ENCODE peak calls at places on chromosomes 6 and 20, in six cellular contexts. One of them, this sample, is unnamed.

GRCh38 chr6:45665859-45666258 is 288.1 kb upstream of the SUPT3H start:
- DNase-seq in CD8-positive, alpha-beta T cell: no peak
- DNase-seq in colonic mucosa: no peak
- DNase-seq in astrocyte of the cerebellum: no peak
- DNase-seq in endothelial cell of umbilical vein: no peak
- DNase-seq in lung: no peak
- DNase-seq in this sample: no peak

GRCh38 chr20:3229158-3229557 is 9.8 kb downstream of the SLC4A11 start:
- DNase-seq in CD8-positive, alpha-beta T cell: no peak
- DNase-seq in colonic mucosa: no peak
- DNase-seq in astrocyte of the cerebellum: no peak
- DNase-seq in endothelial cell of umbilical vein: no peak
- DNase-seq in lung: no peak
- DNase-seq in this sample: no peak

GRCh38 chr6:88166493-88166900 is 350 bp upstream of the CNR1 start:
- DNase-seq in CD8-positive, alpha-beta T cell: no peak
- DNase-seq in colonic mucosa: peak; percentile 24
- DNase-seq in astrocyte of the cerebellum: no peak
- DNase-seq in endothelial cell of umbilical vein: no peak
- DNase-seq in lung: no peak
- DNase-seq in this sample: no peak

GRCh38 chr6:11271228-11271627 is 38.8 kb upstream of the NEDD9 start:
- DNase-seq in CD8-positive, alpha-beta T cell: no peak
- DNase-seq in colonic mucosa: peak; percentile 35
- DNase-seq in astrocyte of the cerebellum: no peak
- DNase-seq in endothelial cell of umbilical vein: no peak
- DNase-seq in lung: no peak
- DNase-seq in this sample: no peak

GRCh38 chr6:71375676-71376075 is 87.1 kb downstream of the OGFRL1 start:
- DNase-seq in CD8-positive, alpha-beta T cell: no peak
- DNase-seq in colonic mucosa: no peak
- DNase-seq in astrocyte of the cerebellum: no peak
- DNase-seq in endothelial cell of umbilical vein: no peak
- DNase-seq in lung: no peak
- DNase-seq in this sample: peak; percentile 61

GRCh38 chr6:13044390-13044789 is 283.9 kb downstream of the TBC1D7 start:
- DNase-seq in CD8-positive, alpha-beta T cell: no peak
- DNase-seq in colonic mucosa: no peak
- DNase-seq in astrocyte of the cerebellum: no peak
- DNase-seq in endothelial cell of umbilical vein: peak; percentile 8
- DNase-seq in lung: no peak
- DNase-seq in this sample: peak; percentile 4

GRCh38 chr6:165059032-165059431 is 250.4 kb downstream of the C6orf118 start:
- DNase-seq in CD8-positive, alpha-beta T cell: no peak
- DNase-seq in colonic mucosa: no peak
- DNase-seq in astrocyte of the cerebellum: no peak
- DNase-seq in endothelial cell of umbilical vein: no peak
- DNase-seq in lung: no peak
- DNase-seq in this sample: no peak

GRCh38 chr6:137570307-137570832 is 76.2 kb upstream of the OLIG3 start:
- DNase-seq in CD8-positive, alpha-beta T cell: no peak
- DNase-seq in colonic mucosa: no peak
- DNase-seq in astrocyte of the cerebellum: no peak
- DNase-seq in endothelial cell of umbilical vein: no peak
- DNase-seq in lung: no peak
- DNase-seq in this sample: no peak

GRCh38 chr6:145738265-145738664 is 2.9 kb upstream of the EPM2A start:
- DNase-seq in CD8-positive, alpha-beta T cell: no peak
- DNase-seq in colonic mucosa: no peak
- DNase-seq in astrocyte of the cerebellum: no peak
- DNase-seq in endothelial cell of umbilical vein: no peak
- DNase-seq in lung: no peak
- DNase-seq in this sample: no peak

GRCh38 chr6:145733770-145734169 is 1.6 kb downstream of the EPM2A start:
- DNase-seq in CD8-positive, alpha-beta T cell: no peak
- DNase-seq in colonic mucosa: no peak
- DNase-seq in astrocyte of the cerebellum: no peak
- DNase-seq in endothelial cell of umbilical vein: no peak
- DNase-seq in lung: no peak
- DNase-seq in this sample: no peak

GRCh38 chr6:145735356-145736165 is at the start of gene EPM2A:
- DNase-seq in CD8-positive, alpha-beta T cell: peak; percentile 55
- DNase-seq in colonic mucosa: peak; percentile 80
- DNase-seq in astrocyte of the cerebellum: peak; percentile 44
- DNase-seq in endothelial cell of umbilical vein: peak; percentile 72
- DNase-seq in lung: peak; percentile 83
- DNase-seq in this sample: peak; percentile 74

GRCh38 chr6:145734486-145735355 is 599 bp downstream of the EPM2A start:
- DNase-seq in CD8-positive, alpha-beta T cell: peak; percentile 65
- DNase-seq in colonic mucosa: peak; percentile 90
- DNase-seq in astrocyte of the cerebellum: peak; percentile 62
- DNase-seq in endothelial cell of umbilical vein: peak; percentile 89
- DNase-seq in lung: peak; percentile 89
- DNase-seq in this sample: peak; percentile 80

GRCh38 chr6:145736854-145737181 is 1.5 kb upstream of the EPM2A start:
- DNase-seq in CD8-positive, alpha-beta T cell: no peak
- DNase-seq in colonic mucosa: no peak
- DNase-seq in astrocyte of the cerebellum: peak; percentile 24
- DNase-seq in endothelial cell of umbilical vein: peak; percentile 56
- DNase-seq in lung: no peak
- DNase-seq in this sample: peak; percentile 66
- H3K4me3 ChIP-seq in CD8-positive, alpha-beta T cell: no peak overlapping the region
- H3K4me3 ChIP-seq in colonic mucosa: no peak overlapping the region
- H3K4me3 ChIP-seq in astrocyte of the cerebellum: no peak overlapping the region
- H3K4me3 ChIP-seq in endothelial cell of umbilical vein: no peak overlapping the region
- H3K4me3 ChIP-seq in lung: no peak overlapping the region
- H3K4me3 ChIP-seq in this sample: no peak overlapping the region

GRCh38 chr6:79158856-79159516 is 75.5 kb downstream of the HMGN3 start:
- DNase-seq in CD8-positive, alpha-beta T cell: no peak
- DNase-seq in colonic mucosa: no peak
- DNase-seq in astrocyte of the cerebellum: peak; percentile 45
- DNase-seq in endothelial cell of umbilical vein: no peak
- DNase-seq in lung: no peak
- DNase-seq in this sample: no peak
- H3K4me3 ChIP-seq in CD8-positive, alpha-beta T cell: no peak overlapping the region
- H3K4me3 ChIP-seq in colonic mucosa: no peak overlapping the region
- H3K4me3 ChIP-seq in astrocyte of the cerebellum: no peak overlapping the region
- H3K4me3 ChIP-seq in endothelial cell of umbilical vein: no peak overlapping the region
- H3K4me3 ChIP-seq in lung: no peak overlapping the region
- H3K4me3 ChIP-seq in this sample: no peak overlapping the region

GRCh38 chr20:21705466-21706344 is at the start of gene PAX1:
- DNase-seq in CD8-positive, alpha-beta T cell: no peak
- DNase-seq in colonic mucosa: no peak
- DNase-seq in astrocyte of the cerebellum: no peak
- DNase-seq in endothelial cell of umbilical vein: no peak
- DNase-seq in lung: no peak
- DNase-seq in this sample: no peak
- H3K4me3 ChIP-seq in CD8-positive, alpha-beta T cell: no peak within 1 kb of the TSS
- H3K4me3 ChIP-seq in colonic mucosa: no peak within 1 kb of the TSS
- H3K4me3 ChIP-seq in astrocyte of the cerebellum: no peak within 1 kb of the TSS
- H3K4me3 ChIP-seq in endothelial cell of umbilical vein: no peak within 1 kb of the TSS
- H3K4me3 ChIP-seq in lung: no peak within 1 kb of the TSS
- H3K4me3 ChIP-seq in this sample: no peak within 1 kb of the TSS

DNA sequence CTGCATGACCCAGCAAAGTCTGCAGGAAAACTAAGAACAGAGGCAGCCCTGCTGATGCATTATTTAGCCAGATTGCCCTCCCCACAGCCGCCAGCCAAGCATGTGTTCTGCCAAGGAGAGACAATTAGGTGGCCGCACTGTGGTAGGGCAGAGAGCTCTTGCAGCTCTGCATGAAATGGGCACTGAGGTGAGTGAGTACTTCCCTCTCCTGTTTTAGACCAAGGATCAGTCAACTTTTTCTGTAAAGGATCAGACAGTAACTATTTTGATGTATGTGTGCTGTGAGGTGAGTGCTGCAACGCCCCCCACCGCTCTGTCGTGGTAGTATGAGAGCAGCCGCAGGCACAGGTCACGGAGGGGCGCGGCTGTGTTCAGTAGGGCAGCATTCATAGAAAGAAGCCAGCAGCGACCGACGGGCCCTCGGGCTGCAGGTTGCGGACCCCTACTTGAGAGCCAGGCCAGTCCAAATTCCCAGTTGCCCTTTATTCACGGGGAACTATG is 23.8 kb upstream of the FAM50B start:
- DNase-seq in CD8-positive, alpha-beta T cell: no peak
- DNase-seq in colonic mucosa: no peak
- DNase-seq in astrocyte of the cerebellum: no peak
- DNase-seq in endothelial cell of umbilical vein: peak; percentile 93
- DNase-seq in lung: peak; percentile 46
- DNase-seq in this sample: peak; percentile 58
- H3K4me3 ChIP-seq in CD8-positive, alpha-beta T cell: no peak overlapping the region
- H3K4me3 ChIP-seq in colonic mucosa: no peak overlapping the region
- H3K4me3 ChIP-seq in astrocyte of the cerebellum: no peak overlapping the region
- H3K4me3 ChIP-seq in endothelial cell of umbilical vein: peak overlapping the region; percentile 15
- H3K4me3 ChIP-seq in lung: no peak overlapping the region
- H3K4me3 ChIP-seq in this sample: peak overlapping the region; percentile 55

GRCh38 chr6:132797975-132798819 is at the start of gene SLC18B1:
- DNase-seq in CD8-positive, alpha-beta T cell: peak; percentile 61
- DNase-seq in colonic mucosa: peak; percentile 74
- DNase-seq in astrocyte of the cerebellum: no peak
- DNase-seq in endothelial cell of umbilical vein: peak; percentile 60
- DNase-seq in lung: peak; percentile 50
- DNase-seq in this sample: peak; percentile 30
- H3K4me3 ChIP-seq in CD8-positive, alpha-beta T cell: no peak within 1 kb of the TSS
- H3K4me3 ChIP-seq in colonic mucosa: peak within 1 kb of the TSS; percentile 66
- H3K4me3 ChIP-seq in astrocyte of the cerebellum: peak within 1 kb of the TSS; percentile 70
- H3K4me3 ChIP-seq in endothelial cell of umbilical vein: peak within 1 kb of the TSS; percentile 97
- H3K4me3 ChIP-seq in lung: peak within 1 kb of the TSS; percentile 63
- H3K4me3 ChIP-seq in this sample: peak within 1 kb of the TSS; percentile 77

DNA sequence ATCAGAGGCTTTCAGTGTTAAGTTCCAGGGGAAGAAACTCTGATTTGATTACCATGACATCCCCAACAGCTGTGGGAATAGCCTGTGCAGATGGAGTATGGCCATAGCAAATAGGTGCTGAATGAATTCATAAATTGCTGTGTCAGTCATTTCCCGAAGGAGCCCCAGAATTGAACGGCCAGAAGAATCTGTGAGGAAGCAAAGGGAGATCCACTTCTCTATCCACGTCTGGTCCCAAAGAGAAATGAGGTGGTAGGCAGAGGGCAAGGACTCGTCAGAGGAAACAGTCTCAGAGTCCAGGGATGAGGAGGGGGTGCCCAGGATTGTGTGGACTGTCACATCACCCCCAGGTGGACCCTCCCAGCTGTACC is 3.1 kb upstream of the TAF8 start:
- DNase-seq in CD8-positive, alpha-beta T cell: no peak
- DNase-seq in colonic mucosa: no peak
- DNase-seq in astrocyte of the cerebellum: no peak
- DNase-seq in endothelial cell of umbilical vein: no peak
- DNase-seq in lung: no peak
- DNase-seq in this sample: no peak
- H3K4me3 ChIP-seq in CD8-positive, alpha-beta T cell: peak overlapping the region; percentile 99
- H3K4me3 ChIP-seq in colonic mucosa: peak overlapping the region; percentile 73
- H3K4me3 ChIP-seq in astrocyte of the cerebellum: peak overlapping the region; percentile 70
- H3K4me3 ChIP-seq in endothelial cell of umbilical vein: no peak overlapping the region
- H3K4me3 ChIP-seq in lung: peak overlapping the region; percentile 80
- H3K4me3 ChIP-seq in this sample: no peak overlapping the region